ENCODE peak calls at places on chromosomes 11 and 22, in four cellular contexts. M is head of caudate nucleus; I is IMR-90; O is CD4-positive, alpha-beta T cell. U is an unnamed sample.

GRCh38 chr11:117819096-117820040 is 5.2 kb downstream of the FXYD2 start:
- DNase-seq in M (peak), O (no peak), I (peak), U (peak)

GRCh38 chr22:39428597-39429071 is 28.2 kb upstream of the MGAT3 start:
- DNase-seq in I (no peak), O (no peak), M (no peak), U (peak)

GRCh38 chr11:9385288-9385902 is 943 bp downstream of the IPO7 start:
- DNase-seq in I (no peak), O (no peak), M (peak), U (no peak)

GRCh38 chr11:65685981-65686380 is 23.3 kb upstream of the RELA start:
- DNase-seq in O (no peak), I (no peak), M (no peak), U (peak)

GRCh38 chr22:47586946-47587345 is 824.5 kb downstream of the TBC1D22A start:
- DNase-seq in M (no peak), I (no peak), O (no peak), U (no peak)

GRCh38 chr11:68352591-68352990 is 40.2 kb downstream of the LRP5 start:
- DNase-seq in O (no peak), I (no peak), M (no peak), U (no peak)

GRCh38 chr22:42932857-42933782 is 76.0 kb upstream of the ARFGAP3 start:
- DNase-seq in M (no peak), O (no peak), I (peak), U (no peak)

GRCh38 chr22:37701121-37701786 is 4.4 kb downstream of the TRIOBP start:
- DNase-seq in O (no peak), M (peak), I (peak), U (no peak)

GRCh38 chr11:74748211-74749126 is at the start of gene RNF169:
- DNase-seq in M (peak), I (peak), O (peak), U (peak)

GRCh38 chr11:34650528-34650927 is 29.6 kb downstream of the EHF start:
- DNase-seq in O (peak), M (no peak), I (peak), U (no peak)

GRCh38 chr11:59574467-59574866 is 41.1 kb downstream of the OSBP start:
- DNase-seq in O (no peak), M (no peak), I (peak), U (no peak)

GRCh38 chr22:47299211-47299878 is 536.9 kb downstream of the TBC1D22A start:
- DNase-seq in O (no peak), M (no peak), I (no peak), U (no peak)

GRCh38 chr11:69912161-69912910 is 93.1 kb upstream of the FGF3 start:
- DNase-seq in I (no peak), M (no peak), O (no peak), U (no peak)

GRCh38 chr11:77299528-77299993 is 1.9 kb downstream of the GDPD4 start:
- DNase-seq in M (no peak), I (peak), O (no peak), U (no peak)

GRCh38 chr11:111155021-111155420 is 90.5 kb upstream of the POU2AF2 start:
- DNase-seq in M (no peak), O (no peak), I (peak), U (no peak)

GRCh38 chr11:126279191-126279590 is 3.7 kb upstream of the TIRAP start:
- DNase-seq in I (no peak), M (no peak), O (no peak), U (no peak)

GRCh38 chr11:56642339-56642738 is at the start of gene OR5AP2:
- DNase-seq in O (no peak), M (no peak), I (no peak), U (no peak)

GRCh38 chr11:5364214-5364613 is 12.9 kb downstream of the OR51B6 start:
- DNase-seq in M (no peak), I (peak), O (no peak), U (no peak)

GRCh38 chr22:19990188-19990587 is 26.4 kb downstream of the ARVCF start:
- DNase-seq in M (no peak), I (no peak), O (no peak), U (no peak)

GRCh38 chr22:37167176-37167980 is 17.7 kb upstream of the IL2RB start:
- DNase-seq in I (no peak), M (no peak), O (no peak), U (no peak)

GRCh38 chr22:36180038-36180880 is 19.7 kb upstream of the APOL3 start:
- DNase-seq in O (peak), I (peak), M (peak), U (peak)

GRCh38 chr11:79097279-79097875 is 343.5 kb downstream of the TENM4 start:
- DNase-seq in I (no peak), M (no peak), O (no peak), U (no peak)

GRCh38 chr11:84480151-84480550 is 1147.0 kb downstream of the DLG2 start:
- DNase-seq in I (no peak), M (no peak), O (no peak), U (no peak)

GRCh38 chr11:117950320-117950719 is 21.1 kb upstream of the TMPRSS13 start:
- DNase-seq in O (peak), I (no peak), M (no peak), U (no peak)

GRCh38 chr11:126318642-126319373 is 14.9 kb downstream of the DCPS start:
- DNase-seq in M (no peak), I (peak), O (no peak), U (no peak)

GRCh38 chr11:86678823-86679222 is 6.4 kb upstream of the ME3 start:
- DNase-seq in M (no peak), I (peak), O (no peak), U (no peak)

GRCh38 chr11:86692317-86692716 is 19.9 kb upstream of the ME3 start:
- DNase-seq in I (peak), M (no peak), O (no peak), U (no peak)

GRCh38 chr11:6667733-6668374 is 12.2 kb upstream of the DCHS1 start:
- DNase-seq in M (no peak), I (peak), O (no peak), U (peak)

GRCh38 chr11:2122222-2122906 is 16.8 kb downstream of the IGF2 start:
- DNase-seq in I (peak), M (no peak), O (no peak), U (no peak)

GRCh38 chr11:134654161-134654915 is 242.3 kb upstream of the B3GAT1 start:
- DNase-seq in I (no peak), M (no peak), O (no peak), U (no peak)

GRCh38 chr11:7672960-7673723 is at the start of gene CYB5R2:
- DNase-seq in O (no peak), I (peak), M (peak), U (peak)

GRCh38 chr11:128453444-128454336 is 133.7 kb downstream of the ETS1 start:
- DNase-seq in O (no peak), M (no peak), I (peak), U (no peak)

GRCh38 chr11:59062602-59063529 is 23.2 kb upstream of the GLYATL1B start:
- DNase-seq in I (no peak), O (no peak), M (no peak), U (peak)

GRCh38 chr22:23315341-23315917 is 135.1 kb downstream of the BCR start:
- DNase-seq in I (peak), O (peak), M (peak), U (peak)

GRCh38 chr11:77101043-77101537 is 1.6 kb upstream of the OMP start:
- DNase-seq in I (peak), O (no peak), M (no peak), U (peak)

GRCh38 chr11:96168623-96169022 is 174.4 kb downstream of the MAML2 start:
- DNase-seq in I (peak), M (peak), O (no peak), U (no peak)

GRCh38 chr11:65479184-65480145 is 19.4 kb upstream of the MALAT1 start:
- DNase-seq in I (peak), O (no peak), M (peak), U (peak)

U was measured in GM23338.